ENCODE peak calls at places on chromosomes 7 and 10, in five cellular contexts. V is anterior cingulate cortex, W is ureter, P is foreskin fibroblast, U is WTC11. Y is an unnamed sample.

GRCh38 chr7:33143996-33144718 is 14.8 kb downstream of the BBS9 start:
- DNase-seq in V (no peak), W (no peak), P (no peak), U (no peak), Y (no peak)

GRCh38 chr10:121696854-121697253 is 98.6 kb upstream of the FGFR2 start:
- DNase-seq in V (no peak), W (no peak), P (no peak), U (peak), Y (no peak)

GRCh38 chr7:128279124-128279713 is 38.1 kb downstream of the LEP start:
- DNase-seq in V (no peak), W (no peak), P (no peak), U (no peak), Y (no peak)

GRCh38 chr10:43200538-43201390 is 62.5 kb downstream of the CSGALNACT2 start:
- DNase-seq in V (no peak), W (no peak), P (no peak), U (no peak), Y (no peak)

GRCh38 chr7:44188480-44189225 is 586 bp downstream of the GCK start:
- DNase-seq in V (no peak), W (no peak), P (no peak), U (no peak), Y (no peak)

GRCh38 chr7:40623863-40624262 is 489.1 kb downstream of the SUGCT start:
- DNase-seq in V (no peak), W (no peak), P (no peak), U (no peak), Y (no peak)

GRCh38 chr10:79223001-79223345 is 124.3 kb upstream of the PPIF start:
- DNase-seq in V (peak), W (no peak), P (no peak), U (no peak), Y (no peak)

GRCh38 chr10:4431114-4431862 is 394.7 kb upstream of the AKR1E2 start:
- DNase-seq in V (no peak), W (no peak), P (peak), U (no peak), Y (no peak)

GRCh38 chr10:49083256-49083655 is 32.1 kb downstream of the VSTM4 start:
- DNase-seq in V (peak), W (no peak), P (no peak), U (no peak), Y (no peak)

GRCh38 chr10:7512487-7512886 is 101.7 kb upstream of the SFMBT2 start:
- DNase-seq in V (no peak), W (no peak), P (no peak), U (peak), Y (no peak)

GRCh38 chr7:40866601-40867000 is 731.8 kb downstream of the SUGCT start:
- DNase-seq in V (no peak), W (no peak), P (no peak), U (no peak), Y (no peak)

GRCh38 chr10:123147635-123148413 is at the start of gene HMX2:
- DNase-seq in V (no peak), W (no peak), P (no peak), U (peak), Y (peak)

GRCh38 chr10:82020999-82021398 is 146.0 kb downstream of the NRG3 start:
- DNase-seq in V (no peak), W (no peak), P (no peak), U (no peak), Y (no peak)